ENCODE peak calls at places on chromosomes 2 and 18, in four cellular contexts. W is neuronal stem cell; M is body of pancreas; H is activated CD4-positive, alpha-beta T cell treated with anti-CD3 and anti-CD28 coated beads for 24 hours. K is an unnamed sample.

GRCh38 chr18:13500227-13500865 is 226.0 kb downstream of the FAM210A start:
- DNase-seq in W (peak), M (no peak), H (no peak), K (no peak)

GRCh38 chr2:160278889-160279196 is 78.8 kb upstream of the ITGB6 start:
- DNase-seq in M (no peak), H (no peak), W (no peak), K (no peak)

GRCh38 chr18:24023185-24023814 is 8.7 kb downstream of the TTC39C start:
- DNase-seq in H (no peak), M (peak), W (no peak), K (no peak)

GRCh38 chr2:75284345-75284744 is 85.0 kb upstream of the TACR1 start:
- DNase-seq in H (no peak), W (no peak), M (no peak), K (no peak)

GRCh38 chr2:155145758-155146229 is 447.3 kb downstream of the KCNJ3 start:
- DNase-seq in M (peak), W (no peak), H (no peak), K (no peak)

GRCh38 chr2:108936868-108937265 is 52.2 kb downstream of the EDAR start:
- DNase-seq in W (no peak), H (no peak), M (no peak), K (no peak)

GRCh38 chr2:53826587-53827397 is 33.0 kb downstream of the GPR75 start:
- DNase-seq in H (no peak), W (no peak), M (no peak), K (peak)

GRCh38 chr18:22547807-22548561 is 130.3 kb upstream of the CTAGE1 start:
- DNase-seq in H (no peak), M (no peak), W (no peak), K (no peak)

GRCh38 chr18:79875931-79876461 is 75.5 kb downstream of the SLC66A2 start:
- DNase-seq in W (no peak), M (no peak), H (no peak), K (peak)

GRCh38 chr2:69221960-69222751 is 164.9 kb downstream of the GFPT1 start:
- DNase-seq in W (no peak), H (no peak), M (no peak), K (no peak)

GRCh38 chr2:317501-318424 is 29.9 kb upstream of the ALKAL2 start:
- DNase-seq in M (no peak), W (peak), H (no peak), K (no peak)

GRCh38 chr18:50836521-50836957 is 16.7 kb upstream of the MRO start:
- DNase-seq in H (no peak), M (no peak), W (no peak), K (no peak)

GRCh38 chr2:120486946-120487345 is 141.0 kb downstream of the INHBB start:
- DNase-seq in W (no peak), H (no peak), M (no peak), K (no peak)

GRCh38 chr18:10261315-10262276 is 192.8 kb upstream of the APCDD1 start:
- DNase-seq in M (no peak), H (no peak), W (no peak), K (no peak)

GRCh38 chr2:175834472-175834871 is 167.6 kb downstream of the LNPK start:
- DNase-seq in M (no peak), H (no peak), W (no peak), K (no peak)

GRCh38 chr18:50970006-50970405 is 2.2 kb downstream of the ELAC1 start:
- DNase-seq in W (no peak), H (no peak), M (peak), K (no peak)

GRCh38 chr18:59123588-59124369 is 15.9 kb upstream of the SEC11C start:
- DNase-seq in H (no peak), W (no peak), M (no peak), K (no peak)

GRCh38 chr2:203650860-203651613 is 55.4 kb upstream of the CD28 start:
- DNase-seq in H (no peak), W (no peak), M (peak), K (peak)

GRCh38 chr2:241865416-241865956 is 4.0 kb upstream of the RTP5 start:
- DNase-seq in H (no peak), M (no peak), W (no peak), K (no peak)

GRCh38 chr2:127664065-127664894 is 11.1 kb downstream of the LIMS2 start:
- DNase-seq in H (no peak), M (no peak), W (no peak), K (peak)

GRCh38 chr2:238709324-238709723 is 138.6 kb upstream of the TWIST2 start:
- DNase-seq in M (no peak), W (no peak), H (no peak), K (peak)

GRCh38 chr18:9756566-9757470 is 48.7 kb downstream of the RAB31 start:
- DNase-seq in H (no peak), W (no peak), M (no peak), K (no peak)

GRCh38 chr2:18299423-18300212 is 260.8 kb downstream of the RDH14 start:
- DNase-seq in M (peak), H (no peak), W (peak), K (peak)

GRCh38 chr2:40256649-40257048 is 195.2 kb downstream of the SLC8A1 start:
- DNase-seq in W (peak), H (no peak), M (no peak), K (no peak)

GRCh38 chr2:144660518-144661316 is 140.8 kb upstream of the ZEB2 start:
- DNase-seq in H (no peak), W (no peak), M (no peak), K (no peak)

GRCh38 chr2:10345813-10346212 is 43.1 kb downstream of the HPCAL1 start:
- DNase-seq in M (no peak), H (no peak), W (no peak), K (no peak)

GRCh38 chr2:217790681-217791392 is 212.0 kb downstream of the TNS1 start:
- DNase-seq in M (no peak), W (no peak), H (no peak), K (no peak)

GRCh38 chr2:230893338-230893737 is 28.6 kb downstream of the ITM2C start:
- DNase-seq in W (no peak), H (no peak), M (no peak), K (no peak)

GRCh38 chr2:56313541-56313940 is 129.8 kb downstream of the CCDC85A start:
- DNase-seq in M (peak), H (no peak), W (no peak), K (no peak)